ENCODE peak calls at places on chromosome 7, in four cellular contexts. I is Panc1, U is upper lobe of left lung, R is HCT116. S is an unnamed sample.

GRCh38 chr7:13727279-13727678 is 262.2 kb downstream of the ETV1 start:
- ATAC-seq in U (no peak), R (no peak), I (no peak), S (no peak)

GRCh38 chr7:140084142-140084655 is 21.4 kb upstream of the PARP12 start:
- ATAC-seq in I (no peak), R (no peak), U (no peak), S (no peak)

GRCh38 chr7:156827587-156828203 is 65.3 kb downstream of the LMBR1 start:
- ATAC-seq in R (no peak), I (no peak), U (no peak), S (no peak)

GRCh38 chr7:139341058-139341775 is at the start of gene FMC1:
- ATAC-seq in U (peak), R (peak), I (peak), S (peak)

GRCh38 chr7:29408841-29409243 is 154.8 kb upstream of the PRR15 start:
- ATAC-seq in U (peak), I (peak), R (peak), S (no peak)

GRCh38 chr7:39091774-39092173 is 114.1 kb downstream of the POU6F2 start:
- ATAC-seq in R (no peak), U (no peak), I (no peak), S (no peak)

GRCh38 chr7:106248616-106249015 is 36.2 kb downstream of the NAMPT start:
- ATAC-seq in R (no peak), U (no peak), I (no peak), S (no peak)

GRCh38 chr7:127598318-127598717 is 4.8 kb downstream of the FSCN3 start:
- ATAC-seq in U (no peak), I (peak), R (peak), S (no peak)

GRCh38 chr7:127654404-127655392 is 2.7 kb downstream of the SND1 start:
- ATAC-seq in R (no peak), U (no peak), I (no peak), S (no peak)

GRCh38 chr7:44945479-44945878 is 33.3 kb downstream of the MYO1G start:
- ATAC-seq in U (no peak), R (no peak), I (no peak), S (no peak)

GRCh38 chr7:16759840-16760239 is 6.3 kb downstream of the TSPAN13 start:
- ATAC-seq in U (no peak), R (no peak), I (no peak), S (no peak)

GRCh38 chr7:104960741-104961479 is 53.1 kb upstream of the KMT2E start:
- ATAC-seq in U (peak), R (no peak), I (no peak), S (peak)

GRCh38 chr7:2640858-2641257 is 9.1 kb downstream of the TTYH3 start:
- ATAC-seq in R (no peak), I (peak), U (no peak), S (no peak)

GRCh38 chr7:37322831-37323230 is 125.8 kb downstream of the ELMO1 start:
- ATAC-seq in R (no peak), U (no peak), I (no peak), S (no peak)

GRCh38 chr7:143504937-143505297 is 27.2 kb downstream of the TAS2R41 start:
- ATAC-seq in I (no peak), R (peak), U (no peak), S (no peak)

GRCh38 chr7:128827971-128828711 is 2.1 kb upstream of the FLNC start:
- ATAC-seq in R (peak), U (no peak), I (peak), S (peak)

GRCh38 chr7:96308950-96309263 is 13.0 kb downstream of the SLC25A13 start:
- ATAC-seq in I (no peak), R (no peak), U (no peak), S (no peak)

GRCh38 chr7:44307301-44307900 is 18.0 kb downstream of the CAMK2B start:
- ATAC-seq in U (no peak), R (peak), I (peak), S (no peak)

GRCh38 chr7:88361357-88361756 is 54.7 kb upstream of the STEAP4 start:
- ATAC-seq in I (no peak), U (no peak), R (no peak), S (no peak)

GRCh38 chr7:27030393-27031001 is 65.3 kb downstream of the HOXA1 start:
- ATAC-seq in U (no peak), R (peak), I (no peak), S (no peak)

GRCh38 chr7:6533893-6534804 is 17.1 kb downstream of the GRID2IP start:
- ATAC-seq in I (no peak), U (no peak), R (no peak), S (no peak)

GRCh38 chr7:37467017-37467416 is 18.4 kb upstream of the ELMO1 start:
- ATAC-seq in U (no peak), I (no peak), R (no peak), S (no peak)

GRCh38 chr7:55588976-55589604 is 16.8 kb upstream of the VOPP1 start:
- ATAC-seq in R (no peak), U (no peak), I (no peak), S (no peak)

GRCh38 chr7:127638197-127638596 is 13.8 kb upstream of the SND1 start:
- ATAC-seq in U (no peak), R (no peak), I (no peak), S (no peak)

DNA sequence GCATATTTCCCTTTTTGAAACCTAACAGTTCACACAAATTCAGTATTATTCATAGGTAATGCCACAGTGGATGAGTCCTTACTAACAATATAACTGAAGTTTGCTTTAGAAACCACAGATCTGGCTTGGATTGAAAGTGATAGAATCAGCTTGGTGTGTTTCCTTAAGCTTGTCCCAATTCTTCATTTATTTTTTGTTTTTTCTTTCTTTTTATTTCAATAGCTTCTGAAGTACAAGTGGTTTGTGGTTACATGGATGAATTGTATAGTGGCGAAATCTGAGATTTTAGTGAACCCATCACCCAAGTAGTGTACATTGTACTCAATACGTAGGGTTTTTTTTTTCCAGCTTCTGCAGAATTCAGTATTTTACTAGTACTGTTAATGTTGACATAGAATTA is 518.2 kb upstream of the SEMA3D start:
- ATAC-seq in U (no peak), R (no peak), I (no peak), S (no peak)
- TF ChIP-seq POLR2AphosphoS5 in U (no peak), R (no peak), I (no peak), S (no peak)

DNA sequence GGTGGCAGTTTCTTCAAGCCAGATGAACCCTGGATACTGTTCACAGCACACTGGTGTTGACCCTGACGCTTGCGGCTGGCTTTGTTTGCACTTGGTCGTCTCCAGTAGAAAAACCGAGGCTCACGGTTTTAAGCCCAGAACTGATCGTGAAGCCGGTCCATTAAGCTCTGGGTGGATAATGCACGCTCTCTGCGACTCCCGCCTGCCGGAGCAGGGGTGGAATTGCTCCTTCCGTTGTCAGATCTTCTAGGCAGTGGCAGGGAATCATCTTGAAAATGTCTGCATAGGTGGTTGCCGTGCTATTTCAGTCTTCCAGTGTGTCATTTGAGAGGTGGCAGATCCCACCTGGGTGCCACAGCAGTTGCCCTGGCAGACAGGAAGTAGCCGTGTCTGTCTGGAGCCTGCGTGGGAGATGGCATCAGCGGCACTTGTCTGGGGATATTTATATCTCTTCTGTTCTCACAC is 35.9 kb upstream of the AP5Z1 start:
- ATAC-seq in I (peak), U (peak), R (no peak), S (peak)
- TF ChIP-seq CTCF in I (no peak), U (peak), R (no peak), S (peak)

GRCh38 chr7:18788026-18788425 is 292.5 kb downstream of the HDAC9 start:
- ATAC-seq in R (no peak), U (no peak), I (no peak), S (no peak)

GRCh38 chr7:18798018-18798906 is 302.7 kb downstream of the HDAC9 start:
- ATAC-seq in I (no peak), R (no peak), U (no peak), S (no peak)

GRCh38 chr7:18796216-18796615 is 300.7 kb downstream of the HDAC9 start:
- ATAC-seq in U (no peak), I (no peak), R (no peak), S (no peak)

GRCh38 chr7:18792866-18793595 is 297.5 kb downstream of the HDAC9 start:
- ATAC-seq in U (no peak), R (no peak), I (peak), S (peak)
- TF ChIP-seq POLR2AphosphoS5 in U (no peak), R (no peak), I (no peak), S (no peak)

GRCh38 chr7:22064816-22065215 is 119.1 kb upstream of the CDCA7L start:
- ATAC-seq in I (no peak), R (no peak), U (no peak), S (no peak)
- TF ChIP-seq CTCF in I (no peak), R (no peak), U (no peak), S (no peak)

DNA sequence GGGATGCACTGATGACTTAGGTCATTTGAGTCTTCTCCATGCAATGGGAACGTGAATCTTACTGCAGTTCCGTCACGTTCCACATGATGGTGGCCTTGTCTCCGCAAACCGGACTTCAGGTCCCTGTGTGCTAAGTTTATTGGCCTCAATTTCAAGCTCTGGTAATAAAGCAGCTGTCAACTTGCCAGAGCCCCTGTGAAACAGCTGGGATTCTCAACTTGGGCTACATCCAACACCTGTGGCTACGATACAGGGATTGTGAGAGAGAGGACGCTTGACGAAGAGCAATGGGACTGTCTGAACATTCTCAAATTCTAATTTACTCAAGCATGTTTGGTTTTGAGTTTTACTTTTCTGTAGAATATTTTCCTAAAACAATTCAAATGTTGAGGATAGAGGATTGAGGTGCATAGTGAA is 174.2 kb downstream of the PTN start:
- ATAC-seq in R (no peak), U (peak), I (no peak), S (no peak)
- TF ChIP-seq POLR2AphosphoS5 in R (no peak), U (no peak), I (no peak), S (no peak)

DNA sequence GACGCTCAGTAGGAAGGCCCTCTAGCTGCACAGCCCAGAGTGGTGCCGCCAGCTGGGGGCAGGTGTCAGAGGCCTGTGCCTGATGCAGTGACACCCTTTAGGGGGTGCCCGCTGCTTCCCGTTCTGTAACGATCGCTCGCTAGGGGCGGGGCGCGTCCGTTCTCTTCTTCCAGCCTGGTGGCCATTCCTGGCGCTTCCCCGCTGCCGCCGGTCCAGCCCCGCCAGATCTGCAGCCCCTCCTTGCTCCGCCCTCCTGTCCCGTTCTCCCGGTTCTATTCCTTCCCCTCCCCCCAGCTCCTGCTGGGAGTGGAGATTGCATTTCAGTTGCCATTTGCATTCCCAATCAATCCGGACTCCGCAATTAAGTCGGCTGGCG is 39.2 kb downstream of the AGAP3 start:
- ATAC-seq in U (peak), I (no peak), R (no peak), S (peak)
- TF ChIP-seq CTCF in U (no peak), I (no peak), R (no peak), S (no peak)

GRCh38 chr7:100022621-100023020 is 7.2 kb downstream of the ZKSCAN1 start:
- ATAC-seq in I (no peak), R (no peak), U (peak), S (no peak)

GRCh38 chr7:100024020-100024619 is 8.7 kb downstream of the ZKSCAN1 start:
- ATAC-seq in I (no peak), U (no peak), R (no peak), S (no peak)

GRCh38 chr7:100021297-100021696 is 5.9 kb downstream of the ZKSCAN1 start:
- ATAC-seq in U (no peak), R (no peak), I (no peak), S (no peak)

GRCh38 chr7:100019908-100020307 is 4.5 kb downstream of the ZKSCAN1 start:
- ATAC-seq in U (no peak), R (no peak), I (no peak), S (no peak)

DNA sequence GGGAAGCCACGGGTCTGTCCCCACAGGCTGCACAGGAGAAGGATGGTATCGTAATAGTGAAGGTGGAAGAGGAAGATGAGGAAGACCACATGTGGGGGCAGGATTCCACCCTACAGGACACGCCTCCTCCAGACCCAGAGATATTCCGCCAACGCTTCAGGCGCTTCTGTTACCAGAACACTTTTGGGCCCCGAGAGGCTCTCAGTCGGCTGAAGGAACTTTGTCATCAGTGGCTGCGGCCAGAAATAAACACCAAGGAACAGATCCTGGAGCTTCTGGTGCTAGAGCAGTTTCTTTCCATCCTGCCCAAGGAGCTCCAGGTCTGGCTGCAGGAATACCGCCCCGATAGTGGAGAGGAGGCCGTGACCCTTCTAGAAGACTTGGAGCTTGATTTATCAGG is 8.1 kb downstream of the ZKSCAN1 start:
- ATAC-seq in R (no peak), U (no peak), I (no peak), S (no peak)
- TF ChIP-seq POLR2AphosphoS5 in R (no peak), U (no peak), I (no peak), S (no peak)

GRCh38 chr7:112572669-112573301 is 92.0 kb downstream of the LSMEM1 start:
- ATAC-seq in U (no peak), I (no peak), R (no peak), S (no peak)

GRCh38 chr7:112573302-112574039 is 92.7 kb downstream of the LSMEM1 start:
- ATAC-seq in U (no peak), I (no peak), R (no peak), S (no peak)

GRCh38 chr7:112567388-112567787 is 86.6 kb downstream of the LSMEM1 start:
- ATAC-seq in U (no peak), R (no peak), I (no peak), S (no peak)

GRCh38 chr7:112575864-112576263 is 95.1 kb downstream of the LSMEM1 start:
- ATAC-seq in I (no peak), U (no peak), R (no peak), S (no peak)

GRCh38 chr7:112571852-112572607 is 91.2 kb downstream of the LSMEM1 start:
- ATAC-seq in U (no peak), R (peak), I (no peak), S (no peak)
- TF ChIP-seq CTCF in U (no peak), R (peak), I (peak), S (no peak)

GRCh38 chr7:113086928-113087277 is 276 bp upstream of the GPR85 start:
- ATAC-seq in I (no peak), U (peak), R (no peak), S (no peak)

GRCh38 chr7:113086431-113086888 is at the start of gene GPR85:
- ATAC-seq in U (peak), I (peak), R (no peak), S (peak)

GRCh38 chr7:113087278-113087998 is 811 bp upstream of the GPR85 start:
- ATAC-seq in R (no peak), I (no peak), U (peak), S (peak)

GRCh38 chr7:113084499-113085172 is 2.0 kb downstream of the GPR85 start:
- ATAC-seq in U (no peak), I (no peak), R (no peak), S (no peak)

GRCh38 chr7:113085781-113086390 is 741 bp downstream of the GPR85 start:
- ATAC-seq in I (no peak), U (no peak), R (no peak), S (no peak)
- TF ChIP-seq POLR2AphosphoS5 in I (no peak), U (no peak), R (no peak), S (no peak)